ENCODE peak calls at places on chromosomes 16 and 17, in five cellular contexts. One of them, this sample, is unnamed.

GRCh38 chr17:80109066-80109618 is 7.8 kb downstream of the GAA start:
- DNase-seq in neural progenitor cell: no peak
- DNase-seq in transverse colon: no peak
- DNase-seq in A549: no peak
- DNase-seq in spleen: peak
- DNase-seq in this sample: no peak

GRCh38 chr16:1707193-1707790 is 1.3 kb downstream of the MAPK8IP3 start:
- DNase-seq in A549: no peak
- DNase-seq in transverse colon: no peak
- DNase-seq in spleen: peak
- DNase-seq in neural progenitor cell: peak
- DNase-seq in this sample: no peak

GRCh38 chr16:54873081-54873480 is 57.6 kb upstream of the IRX5 start:
- DNase-seq in transverse colon: no peak
- DNase-seq in spleen: no peak
- DNase-seq in neural progenitor cell: no peak
- DNase-seq in A549: no peak
- DNase-seq in this sample: no peak

GRCh38 chr16:27083861-27084261 is 17.1 kb downstream of the C16orf82 start:
- DNase-seq in A549: no peak
- DNase-seq in transverse colon: no peak
- DNase-seq in neural progenitor cell: peak
- DNase-seq in spleen: peak
- DNase-seq in this sample: no peak

GRCh38 chr17:65074778-65075250 is 18.3 kb upstream of the GNA13 start:
- DNase-seq in spleen: peak
- DNase-seq in transverse colon: peak
- DNase-seq in A549: peak
- DNase-seq in neural progenitor cell: no peak
- DNase-seq in this sample: no peak

GRCh38 chr17:83195330-83196087 is 116.1 kb downstream of the METRNL start:
- DNase-seq in transverse colon: no peak
- DNase-seq in spleen: peak
- DNase-seq in A549: no peak
- DNase-seq in neural progenitor cell: no peak
- DNase-seq in this sample: no peak

GRCh38 chr16:7513429-7513828 is 180.8 kb downstream of the RBFOX1 start:
- DNase-seq in spleen: no peak
- DNase-seq in transverse colon: no peak
- DNase-seq in A549: peak
- DNase-seq in neural progenitor cell: no peak
- DNase-seq in this sample: no peak

GRCh38 chr17:58970966-58971575 is 135.6 kb downstream of the TRIM37 start:
- DNase-seq in spleen: no peak
- DNase-seq in transverse colon: no peak
- DNase-seq in neural progenitor cell: no peak
- DNase-seq in A549: no peak
- DNase-seq in this sample: no peak

GRCh38 chr17:58487589-58488427 is at the start of gene HSF5:
- DNase-seq in neural progenitor cell: no peak
- DNase-seq in spleen: peak
- DNase-seq in transverse colon: peak
- DNase-seq in A549: no peak
- DNase-seq in this sample: no peak

GRCh38 chr16:15513169-15513568 is 78.8 kb downstream of the BMERB1 start:
- DNase-seq in A549: no peak
- DNase-seq in neural progenitor cell: no peak
- DNase-seq in transverse colon: no peak
- DNase-seq in spleen: no peak
- DNase-seq in this sample: no peak

GRCh38 chr17:82228842-82229685 is at the start of gene SLC16A3:
- DNase-seq in neural progenitor cell: peak
- DNase-seq in A549: peak
- DNase-seq in transverse colon: peak
- DNase-seq in spleen: peak
- DNase-seq in this sample: peak

GRCh38 chr16:14304891-14305459 is 233.9 kb downstream of the MRTFB start:
- DNase-seq in neural progenitor cell: no peak
- DNase-seq in spleen: peak
- DNase-seq in A549: no peak
- DNase-seq in transverse colon: no peak
- DNase-seq in this sample: no peak

GRCh38 chr16:65745-66144 is 6.7 kb downstream of the RHBDF1 start:
- DNase-seq in A549: peak
- DNase-seq in spleen: peak
- DNase-seq in transverse colon: peak
- DNase-seq in neural progenitor cell: peak
- DNase-seq in this sample: peak

GRCh38 chr17:76816590-76817135 is 51.5 kb upstream of the MGAT5B start:
- DNase-seq in transverse colon: peak
- DNase-seq in spleen: no peak
- DNase-seq in A549: peak
- DNase-seq in neural progenitor cell: peak
- DNase-seq in this sample: peak

GRCh38 chr17:66459811-66460270 is 157.4 kb downstream of the PRKCA start:
- DNase-seq in spleen: no peak
- DNase-seq in transverse colon: peak
- DNase-seq in neural progenitor cell: no peak
- DNase-seq in A549: peak
- DNase-seq in this sample: peak

GRCh38 chr16:50591800-50592771 is 43.9 kb downstream of the NKD1 start:
- DNase-seq in neural progenitor cell: no peak
- DNase-seq in A549: no peak
- DNase-seq in spleen: peak
- DNase-seq in transverse colon: peak
- DNase-seq in this sample: peak

GRCh38 chr17:82047379-82047778 is 4.2 kb downstream of the RFNG start:
- DNase-seq in transverse colon: no peak
- DNase-seq in A549: no peak
- DNase-seq in spleen: no peak
- DNase-seq in neural progenitor cell: no peak
- DNase-seq in this sample: no peak

GRCh38 chr16:733382-734207 is 6.7 kb downstream of the HAGHL start:
- DNase-seq in transverse colon: no peak
- DNase-seq in neural progenitor cell: peak
- DNase-seq in spleen: peak
- DNase-seq in A549: peak
- DNase-seq in this sample: no peak

GRCh38 chr17:73586921-73587680 is 57.1 kb downstream of the SDK2 start:
- DNase-seq in neural progenitor cell: no peak
- DNase-seq in transverse colon: no peak
- DNase-seq in A549: peak
- DNase-seq in spleen: no peak
- DNase-seq in this sample: peak
- TF ChIP-seq CTCF in neural progenitor cell: no peak
- TF ChIP-seq CTCF in transverse colon: no peak
- TF ChIP-seq CTCF in A549: no peak
- TF ChIP-seq CTCF in spleen: no peak
- TF ChIP-seq CTCF in this sample: no peak

GRCh38 chr17:12667299-12667958 is 1.7 kb downstream of the MYOCD start:
- DNase-seq in neural progenitor cell: peak
- DNase-seq in spleen: no peak
- DNase-seq in A549: peak
- DNase-seq in transverse colon: peak
- DNase-seq in this sample: peak
- TF ChIP-seq CTCF in neural progenitor cell: peak
- TF ChIP-seq CTCF in spleen: no peak
- TF ChIP-seq CTCF in A549: peak
- TF ChIP-seq CTCF in transverse colon: peak
- TF ChIP-seq CTCF in this sample: no peak

DNA sequence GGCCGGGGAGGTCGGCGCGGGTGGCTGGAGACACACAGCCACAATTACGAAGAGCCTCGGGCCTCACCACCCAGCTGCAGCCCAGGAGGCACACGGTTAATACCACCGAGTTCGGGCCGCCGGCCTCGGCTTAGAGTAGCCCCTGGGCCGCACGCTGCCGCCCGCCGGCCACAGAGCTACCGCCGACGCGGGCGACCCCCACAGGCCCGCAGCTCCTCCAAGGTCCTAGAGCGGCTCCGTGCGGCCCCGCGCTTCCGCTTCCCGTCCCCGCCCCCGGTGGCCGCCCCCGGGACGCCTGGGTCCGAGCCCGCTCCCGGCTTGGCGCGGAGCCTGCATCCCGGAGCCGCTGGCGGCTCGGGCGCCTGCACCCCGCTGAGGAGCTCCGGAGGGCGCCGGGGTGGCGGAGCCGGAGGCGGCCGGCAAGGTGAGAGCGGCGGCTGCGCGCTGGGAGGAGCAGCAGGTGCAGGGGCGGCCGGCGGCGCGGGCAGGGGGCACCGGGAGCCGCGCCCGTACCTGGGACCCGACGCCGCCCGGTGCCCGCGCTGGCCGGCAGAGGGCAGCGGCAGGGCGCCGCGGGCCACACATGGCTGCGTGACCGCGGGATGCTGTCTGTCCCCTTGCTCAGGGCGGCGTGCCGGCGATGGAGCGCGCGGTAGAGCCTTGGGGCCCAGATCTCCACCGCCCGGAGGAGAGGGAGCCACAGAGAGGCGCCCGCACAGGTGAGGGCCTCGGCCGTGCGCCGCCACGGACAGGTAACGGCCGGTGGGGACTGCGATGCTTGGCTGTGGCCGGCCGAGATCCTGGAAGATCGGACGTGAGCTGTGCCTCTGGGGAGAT is at the start of gene ZNF48:
- DNase-seq in spleen: peak
- DNase-seq in A549: peak
- DNase-seq in transverse colon: peak
- DNase-seq in neural progenitor cell: peak
- DNase-seq in this sample: peak
- TF ChIP-seq CTCF in spleen: peak
- TF ChIP-seq CTCF in A549: peak
- TF ChIP-seq CTCF in transverse colon: no peak
- TF ChIP-seq CTCF in neural progenitor cell: peak
- TF ChIP-seq CTCF in this sample: peak

GRCh38 chr16:56279914-56280313 is 88.6 kb downstream of the GNAO1 start:
- DNase-seq in transverse colon: no peak
- DNase-seq in neural progenitor cell: no peak
- DNase-seq in spleen: no peak
- DNase-seq in A549: no peak
- DNase-seq in this sample: no peak

GRCh38 chr16:56278196-56278855 is 87.0 kb downstream of the GNAO1 start:
- DNase-seq in neural progenitor cell: no peak
- DNase-seq in transverse colon: no peak
- DNase-seq in spleen: no peak
- DNase-seq in A549: no peak
- DNase-seq in this sample: no peak

GRCh38 chr16:56282455-56282854 is 91.2 kb downstream of the GNAO1 start:
- DNase-seq in transverse colon: no peak
- DNase-seq in neural progenitor cell: no peak
- DNase-seq in spleen: no peak
- DNase-seq in A549: no peak
- DNase-seq in this sample: no peak

GRCh38 chr16:56279132-56279531 is 87.8 kb downstream of the GNAO1 start:
- DNase-seq in A549: no peak
- DNase-seq in neural progenitor cell: no peak
- DNase-seq in transverse colon: peak
- DNase-seq in spleen: peak
- DNase-seq in this sample: peak

DNA sequence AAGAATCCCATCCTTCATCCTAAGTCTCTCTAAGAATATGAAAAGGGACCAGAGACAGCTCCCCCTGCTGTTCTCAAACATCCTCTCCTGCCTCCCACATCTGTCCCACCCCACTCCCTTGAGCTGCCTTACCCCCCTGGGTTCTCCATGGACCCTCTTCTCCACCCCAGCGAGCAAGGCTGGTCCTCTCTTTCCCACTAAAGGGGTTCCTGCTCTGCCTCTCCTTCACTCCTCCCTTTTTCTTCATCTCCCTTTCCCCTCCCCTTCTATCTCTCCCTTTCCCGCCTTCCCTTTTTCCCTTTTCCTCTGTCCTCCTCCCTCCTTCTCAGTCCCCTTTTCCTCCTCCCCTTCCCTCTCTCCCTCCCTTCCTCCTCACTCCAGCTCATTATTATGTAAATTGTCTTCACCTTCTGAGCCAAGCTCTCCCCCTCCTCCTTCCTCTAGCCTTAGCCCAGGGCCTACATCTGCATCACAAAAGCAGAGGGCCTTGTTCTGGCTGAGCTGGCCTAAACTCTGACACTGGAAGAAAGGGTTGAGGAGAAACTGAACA is 90.0 kb downstream of the GNAO1 start:
- DNase-seq in spleen: no peak
- DNase-seq in A549: no peak
- DNase-seq in transverse colon: no peak
- DNase-seq in neural progenitor cell: peak
- DNase-seq in this sample: no peak
- TF ChIP-seq CTCF in spleen: peak
- TF ChIP-seq CTCF in A549: peak
- TF ChIP-seq CTCF in transverse colon: no peak
- TF ChIP-seq CTCF in neural progenitor cell: peak
- TF ChIP-seq CTCF in this sample: peak

GRCh38 chr16:86876499-86876898 is 298.1 kb downstream of the FOXL1 start:
- DNase-seq in transverse colon: no peak
- DNase-seq in A549: no peak
- DNase-seq in spleen: no peak
- DNase-seq in neural progenitor cell: no peak
- DNase-seq in this sample: no peak

GRCh38 chr16:86872126-86872525 is 293.8 kb downstream of the FOXL1 start:
- DNase-seq in A549: no peak
- DNase-seq in neural progenitor cell: no peak
- DNase-seq in transverse colon: no peak
- DNase-seq in spleen: no peak
- DNase-seq in this sample: no peak

GRCh38 chr16:86872833-86873232 is 294.5 kb downstream of the FOXL1 start:
- DNase-seq in A549: no peak
- DNase-seq in transverse colon: no peak
- DNase-seq in neural progenitor cell: peak
- DNase-seq in spleen: peak
- DNase-seq in this sample: no peak

GRCh38 chr16:86877108-86877507 is 298.8 kb downstream of the FOXL1 start:
- DNase-seq in spleen: no peak
- DNase-seq in A549: no peak
- DNase-seq in neural progenitor cell: no peak
- DNase-seq in transverse colon: no peak
- DNase-seq in this sample: no peak

DNA sequence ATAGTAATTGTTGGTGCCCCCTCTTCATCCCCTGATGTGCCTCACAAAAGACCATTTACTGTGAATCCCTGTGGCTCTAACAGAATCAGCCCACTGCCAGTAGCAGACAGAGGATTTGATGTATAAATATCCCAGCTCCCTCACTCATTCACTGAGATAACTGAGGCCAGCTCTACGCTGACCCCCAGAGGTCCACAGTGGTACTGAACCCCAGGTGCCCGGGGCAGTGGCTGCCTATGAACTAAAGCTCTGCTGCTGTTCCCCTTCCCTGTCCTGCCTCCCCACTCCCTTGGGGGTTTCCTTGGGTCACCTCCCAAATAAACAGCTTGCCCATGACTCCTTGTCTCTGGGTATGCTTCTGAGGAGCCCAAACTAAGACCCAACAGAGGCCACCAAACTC is 295.8 kb downstream of the FOXL1 start:
- DNase-seq in neural progenitor cell: peak
- DNase-seq in spleen: no peak
- DNase-seq in A549: no peak
- DNase-seq in transverse colon: no peak
- DNase-seq in this sample: peak
- TF ChIP-seq CTCF in neural progenitor cell: peak
- TF ChIP-seq CTCF in spleen: peak
- TF ChIP-seq CTCF in A549: peak
- TF ChIP-seq CTCF in transverse colon: no peak
- TF ChIP-seq CTCF in this sample: peak

GRCh38 chr17:63621684-63622570 is at the start of gene MAP3K3:
- DNase-seq in transverse colon: peak
- DNase-seq in neural progenitor cell: peak
- DNase-seq in A549: peak
- DNase-seq in spleen: peak
- DNase-seq in this sample: peak
- TF ChIP-seq CTCF in transverse colon: no peak
- TF ChIP-seq CTCF in neural progenitor cell: peak
- TF ChIP-seq CTCF in A549: no peak
- TF ChIP-seq CTCF in spleen: peak
- TF ChIP-seq CTCF in this sample: no peak